ENCODE peak calls at places on chromosomes 3 and 15, in five cellular contexts. S is GM20000, T is mesendoderm, Y is Peyer's patch, H is esophagus squamous epithelium. P is an unnamed sample.

GRCh38 chr3:156323466-156323865 is 203.1 kb downstream of the KCNAB1 start:
- DNase-seq in S (no peak), T (no peak), Y (no peak), H (no peak), P (no peak)

GRCh38 chr3:51940648-51941421 is 869 bp downstream of the RRP9 start:
- DNase-seq in S (no peak), T (peak), Y (no peak), H (no peak), P (no peak)

GRCh38 chr3:25474000-25474399 is 45.9 kb downstream of the RARB start:
- DNase-seq in S (no peak), T (no peak), Y (no peak), H (no peak), P (no peak)

GRCh38 chr3:153061938-153062528 is 100.0 kb upstream of the RAP2B start:
- DNase-seq in S (no peak), T (peak), Y (no peak), H (no peak), P (no peak)

GRCh38 chr3:170469151-170470062 is 50.7 kb downstream of the CLDN11 start:
- DNase-seq in S (no peak), T (no peak), Y (no peak), H (no peak), P (no peak)

GRCh38 chr3:28151608-28152228 is 89.7 kb upstream of the CMC1 start:
- DNase-seq in S (no peak), T (no peak), Y (no peak), H (no peak), P (no peak)

GRCh38 chr3:123817413-123817812 is 66.7 kb downstream of the MYLK start:
- DNase-seq in S (no peak), T (no peak), Y (no peak), H (no peak), P (no peak)

GRCh38 chr15:39743611-39744010 is 39.0 kb downstream of the FSIP1 start:
- DNase-seq in S (no peak), T (no peak), Y (no peak), H (no peak), P (no peak)

GRCh38 chr15:26126070-26126469 is 262.9 kb upstream of the ATP10A start:
- DNase-seq in S (no peak), T (no peak), Y (no peak), H (no peak), P (no peak)

GRCh38 chr3:186025161-186025560 is 83.7 kb downstream of the ETV5 start:
- DNase-seq in S (no peak), T (no peak), Y (no peak), H (no peak), P (no peak)

GRCh38 chr3:144107923-144108322 is 136.3 kb downstream of the DIPK2A start:
- DNase-seq in S (no peak), T (no peak), Y (no peak), H (no peak), P (peak)

GRCh38 chr15:29888651-29889050 is 66.4 kb upstream of the TJP1 start:
- DNase-seq in S (no peak), T (peak), Y (no peak), H (no peak), P (no peak)

GRCh38 chr3:197339841-197340520 is 41.6 kb upstream of the DLG1 start:
- DNase-seq in S (no peak), T (peak), Y (no peak), H (no peak), P (no peak)

GRCh38 chr15:81295466-81296145 is 28.3 kb downstream of the STARD5 start:
- DNase-seq in S (no peak), T (no peak), Y (no peak), H (no peak), P (no peak)

GRCh38 chr15:58331562-58331902 is 100.3 kb upstream of the LIPC start:
- DNase-seq in S (no peak), T (no peak), Y (no peak), H (no peak), P (no peak)

GRCh38 chr3:32309653-32310242 is 71.3 kb downstream of the CMTM8 start:
- DNase-seq in S (peak), T (no peak), Y (no peak), H (no peak), P (peak)

GRCh38 chr3:178003756-178004155 is 532.5 kb upstream of the KCNMB2 start:
- DNase-seq in S (no peak), T (no peak), Y (no peak), H (no peak), P (no peak)

GRCh38 chr3:11455977-11456376 is 183.8 kb downstream of the ATG7 start:
- DNase-seq in S (no peak), T (no peak), Y (no peak), H (no peak), P (no peak)

GRCh38 chr15:27792756-27793264 is 306.3 kb downstream of the OCA2 start:
- DNase-seq in S (no peak), T (no peak), Y (no peak), H (no peak), P (no peak)

GRCh38 chr3:184133840-184134745 is 1.1 kb upstream of the EIF2B5 start:
- DNase-seq in S (peak), T (peak), Y (peak), H (peak), P (peak)

GRCh38 chr3:34206996-34207395 is 408.6 kb downstream of the PDCD6IP start:
- DNase-seq in S (no peak), T (peak), Y (no peak), H (no peak), P (no peak)

GRCh38 chr3:27554706-27555105 is 70.5 kb upstream of the SLC4A7 start:
- DNase-seq in S (no peak), T (no peak), Y (no peak), H (no peak), P (no peak)

GRCh38 chr3:36859494-36859893 is 85.4 kb downstream of the TRANK1 start:
- DNase-seq in S (no peak), T (no peak), Y (no peak), H (no peak), P (no peak)

GRCh38 chr3:1183320-1184048 is 90.7 kb downstream of the CNTN6 start:
- DNase-seq in S (no peak), T (no peak), Y (no peak), H (no peak), P (no peak)

GRCh38 chr3:41881233-41881821 is 80.6 kb downstream of the ULK4 start:
- DNase-seq in S (peak), T (peak), Y (no peak), H (no peak), P (peak)

GRCh38 chr3:74642876-74643275 is 28.4 kb upstream of the CNTN3 start:
- DNase-seq in S (no peak), T (no peak), Y (no peak), H (no peak), P (no peak)

GRCh38 chr3:123909785-123910184 is 25.7 kb upstream of the MYLK start:
- DNase-seq in S (peak), T (no peak), Y (no peak), H (no peak), P (no peak)

GRCh38 chr15:59300618-59301139 is 72.0 kb downstream of the MYO1E start:
- DNase-seq in S (no peak), T (no peak), Y (peak), H (no peak), P (no peak)

GRCh38 chr3:4504340-4505261 is 11.5 kb downstream of the ITPR1 start:
- DNase-seq in S (no peak), T (no peak), Y (no peak), H (no peak), P (no peak)

GRCh38 chr3:14531856-14532395 is 8.2 kb downstream of the GRIP2 start:
- DNase-seq in S (no peak), T (no peak), Y (no peak), H (no peak), P (no peak)

GRCh38 chr3:144407290-144407689 is 435.7 kb downstream of the DIPK2A start:
- DNase-seq in S (no peak), T (no peak), Y (no peak), H (no peak), P (no peak)

GRCh38 chr3:24480497-24480896 is 14.2 kb downstream of the THRB start:
- DNase-seq in S (no peak), T (no peak), Y (no peak), H (no peak), P (no peak)

GRCh38 chr3:44584646-44585501 is at the start of gene ZNF660:
- DNase-seq in S (peak), T (peak), Y (peak), H (no peak), P (peak)

GRCh38 chr15:70245932-70246622 is 148.4 kb upstream of the TLE3 start:
- DNase-seq in S (no peak), T (no peak), Y (no peak), H (no peak), P (no peak)

P was measured in cerebellar nuclear complex.